ENCODE peak calls at places on chromosome 9, in ten cellular contexts. S is uterus, C is HCT116, V is gastrocnemius medialis, I is HepG2, O is A549, A is spleen, J is suprapubic skin, L is erythroblast, K is esophagus squamous epithelium. B is an unnamed sample.

GRCh38 chr9:109132473-109133095 is 12.8 kb upstream of the TMEM245 start:
- DNase-seq in S (no peak), C (no peak), V (no peak), I (peak), O (no peak), A (no peak), J (no peak), L (peak), K (no peak), B (no peak)

GRCh38 chr9:87859137-87859536 is 23.5 kb upstream of the SPATA31E1 start:
- DNase-seq in S (no peak), C (no peak), V (no peak), I (no peak), O (no peak), A (no peak), J (no peak), L (no peak), K (no peak), B (no peak)

GRCh38 chr9:123287639-123288038 is 19.3 kb upstream of the STRBP start:
- DNase-seq in S (no peak), C (no peak), V (no peak), I (no peak), O (no peak), A (no peak), J (no peak), L (no peak), K (no peak), B (no peak)

GRCh38 chr9:135744333-135745070 is 42.5 kb downstream of the KCNT1 start:
- DNase-seq in S (no peak), C (no peak), V (no peak), I (no peak), O (no peak), A (no peak), J (no peak), L (no peak), K (no peak), B (no peak)

GRCh38 chr9:93071464-93071863 is 13.0 kb downstream of the SUSD3 start:
- DNase-seq in S (peak), C (peak), V (no peak), I (peak), O (peak), A (no peak), J (no peak), L (peak), K (no peak), B (peak)

GRCh38 chr9:34562136-34562745 is 27.3 kb downstream of the CNTFR start:
- DNase-seq in S (no peak), C (no peak), V (no peak), I (no peak), O (no peak), A (no peak), J (no peak), L (peak), K (no peak), B (no peak)

GRCh38 chr9:89496645-89497044 is 1.3 kb downstream of the SEMA4D start:
- DNase-seq in S (no peak), C (no peak), V (no peak), I (no peak), O (no peak), A (peak), J (no peak), L (no peak), K (no peak), B (peak)

GRCh38 chr9:5896863-5897262 is 6.2 kb downstream of the MLANA start:
- DNase-seq in S (no peak), C (no peak), V (no peak), I (no peak), O (no peak), A (no peak), J (no peak), L (no peak), K (no peak), B (no peak)

GRCh38 chr9:93127395-93127911 is 6.6 kb downstream of the NINJ1 start:
- DNase-seq in S (peak), C (no peak), V (no peak), I (no peak), O (no peak), A (peak), J (peak), L (no peak), K (no peak), B (peak)

GRCh38 chr9:97564291-97565175 is 63.1 kb downstream of the TMOD1 start:
- DNase-seq in S (peak), C (no peak), V (peak), I (no peak), O (peak), A (peak), J (no peak), L (peak), K (no peak), B (peak)

GRCh38 chr9:131839281-131840084 is 99.6 kb upstream of the RAPGEF1 start:
- DNase-seq in S (no peak), C (peak), V (no peak), I (no peak), O (no peak), A (no peak), J (no peak), L (no peak), K (no peak), B (no peak)

GRCh38 chr9:3040761-3041160 is 196.9 kb upstream of the PUM3 start:
- DNase-seq in S (no peak), C (no peak), V (no peak), I (no peak), O (no peak), A (no peak), J (no peak), L (no peak), K (no peak), B (no peak)

GRCh38 chr9:129995409-129996160 is 47.4 kb downstream of the FNBP1 start:
- DNase-seq in S (no peak), C (no peak), V (no peak), I (no peak), O (no peak), A (no peak), J (no peak), L (no peak), K (no peak), B (peak)

GRCh38 chr9:129994947-129995346 is 48.0 kb downstream of the FNBP1 start:
- DNase-seq in S (no peak), C (no peak), V (no peak), I (no peak), O (no peak), A (no peak), J (no peak), L (no peak), K (no peak), B (no peak)

GRCh38 chr9:129999123-129999510 is 43.9 kb downstream of the FNBP1 start:
- DNase-seq in S (no peak), C (no peak), V (no peak), I (no peak), O (no peak), A (no peak), J (no peak), L (no peak), K (no peak), B (no peak)

GRCh38 chr9:129998491-129999122 is 44.4 kb downstream of the FNBP1 start:
- DNase-seq in S (no peak), C (no peak), V (no peak), I (no peak), O (no peak), A (no peak), J (no peak), L (no peak), K (no peak), B (no peak)

GRCh38 chr9:129996161-129996849 is 46.7 kb downstream of the FNBP1 start:
- DNase-seq in S (no peak), C (no peak), V (no peak), I (no peak), O (no peak), A (no peak), J (no peak), L (no peak), K (no peak), B (no peak)
- TF ChIP-seq POLR2A in S (no peak), C (no peak), V (no peak), I (no peak), O (no peak), A (no peak), J (no peak), L (no peak), K (no peak), B (no peak)

GRCh38 chr9:33166263-33167083 is 663 bp downstream of the B4GALT1 start:
- DNase-seq in S (peak), C (no peak), V (no peak), I (no peak), O (peak), A (no peak), J (peak), L (peak), K (no peak), B (peak)

GRCh38 chr9:33168941-33169544 is 1.9 kb upstream of the B4GALT1 start:
- DNase-seq in S (no peak), C (no peak), V (no peak), I (no peak), O (no peak), A (no peak), J (no peak), L (no peak), K (no peak), B (no peak)

GRCh38 chr9:33167949-33168535 is 906 bp upstream of the B4GALT1 start:
- DNase-seq in S (peak), C (no peak), V (no peak), I (no peak), O (no peak), A (no peak), J (no peak), L (peak), K (no peak), B (peak)

GRCh38 chr9:33165263-33166151 is 1.6 kb downstream of the B4GALT1 start:
- DNase-seq in S (peak), C (no peak), V (peak), I (peak), O (peak), A (peak), J (no peak), L (peak), K (no peak), B (peak)

DNA sequence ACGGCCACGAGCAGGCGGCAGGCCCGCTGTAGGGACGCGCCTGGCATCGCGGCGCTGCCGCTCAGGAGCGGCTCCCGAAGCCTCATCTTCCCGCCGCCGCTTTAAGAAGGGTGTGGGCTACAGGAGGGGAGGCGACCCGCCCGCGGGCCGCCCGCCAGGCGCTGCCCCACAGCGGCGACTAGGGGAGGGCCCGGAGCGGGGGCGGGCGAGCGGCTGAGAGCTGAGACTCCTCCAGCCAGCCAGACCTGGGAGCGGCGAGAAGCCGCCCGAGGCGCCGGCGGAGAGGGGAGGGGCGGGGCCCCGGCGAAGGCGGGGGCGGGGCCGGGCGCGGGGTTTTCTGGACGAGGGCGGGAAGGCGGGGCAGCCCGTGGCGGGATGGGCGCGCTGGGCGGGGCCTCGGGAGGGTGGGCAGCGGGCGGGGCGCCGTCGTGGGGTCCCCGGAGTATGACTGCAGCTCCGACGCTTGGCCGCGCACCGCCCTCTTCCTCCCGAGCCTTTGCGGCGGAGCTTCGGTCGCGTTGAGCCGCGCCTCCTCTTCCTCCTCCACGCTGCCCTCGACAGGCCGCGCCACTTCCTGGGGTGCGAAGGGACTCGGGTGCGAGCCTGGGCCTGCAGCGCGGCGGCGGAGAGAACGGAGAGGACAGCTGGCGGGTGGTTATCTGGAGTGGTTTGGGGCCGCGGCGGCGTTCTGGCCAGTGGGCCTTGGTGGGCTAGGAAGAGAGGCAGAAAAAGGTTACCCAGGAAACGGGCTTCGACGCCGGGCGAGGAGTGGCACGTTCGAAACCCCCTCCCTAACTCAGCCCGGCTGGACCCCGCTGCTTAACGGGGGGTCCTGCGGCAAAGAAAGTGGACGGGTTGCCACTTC is at the start of gene B4GALT1:
- DNase-seq in S (peak), C (peak), V (peak), I (peak), O (peak), A (peak), J (peak), L (peak), K (peak), B (peak)
- TF ChIP-seq POLR2A in S (peak), C (peak), V (peak), I (peak), O (peak), A (peak), J (no peak), L (peak), K (no peak), B (peak)

GRCh38 chr9:127698985-127699670 is 7.7 kb upstream of the CFAP157 start:
- DNase-seq in S (peak), C (peak), V (peak), I (no peak), O (peak), A (peak), J (peak), L (peak), K (peak), B (peak)
- TF ChIP-seq POLR2A in S (peak), C (peak), V (peak), I (no peak), O (peak), A (no peak), J (peak), L (peak), K (no peak), B (peak)

DNA sequence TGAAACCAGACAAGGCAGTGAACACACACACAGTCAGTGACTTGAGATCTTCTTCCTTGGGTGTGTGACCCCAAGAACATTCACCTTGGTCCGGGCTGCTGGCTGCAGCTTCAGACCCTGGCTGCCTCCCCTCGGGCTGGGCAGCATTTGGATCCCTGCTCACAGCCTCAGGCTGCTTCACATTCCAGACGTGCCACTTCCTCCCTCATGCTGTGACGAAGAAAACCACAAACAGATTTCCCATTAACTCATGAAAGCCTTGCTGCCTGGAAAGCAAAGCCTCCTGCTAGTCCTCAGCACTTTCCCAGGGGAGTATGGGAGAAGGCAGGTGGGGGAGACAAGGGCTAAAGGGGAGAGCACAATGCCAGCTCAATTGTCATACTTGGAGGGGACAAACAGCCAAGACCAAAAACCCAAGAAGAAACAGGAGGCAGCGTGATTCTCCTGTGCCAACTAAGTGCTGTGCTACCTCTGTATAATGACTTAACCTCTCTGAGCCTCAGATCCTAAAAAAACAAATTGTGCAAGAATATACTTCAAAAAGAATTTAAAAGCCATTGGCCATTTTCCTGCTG is 594.6 kb upstream of the BRINP1 start:
- DNase-seq in S (no peak), C (peak), V (no peak), I (peak), O (peak), A (no peak), J (no peak), L (no peak), K (no peak), B (no peak)
- TF ChIP-seq POLR2A in S (no peak), C (no peak), V (no peak), I (no peak), O (no peak), A (no peak), J (no peak), L (no peak), K (no peak), B (no peak)

DNA sequence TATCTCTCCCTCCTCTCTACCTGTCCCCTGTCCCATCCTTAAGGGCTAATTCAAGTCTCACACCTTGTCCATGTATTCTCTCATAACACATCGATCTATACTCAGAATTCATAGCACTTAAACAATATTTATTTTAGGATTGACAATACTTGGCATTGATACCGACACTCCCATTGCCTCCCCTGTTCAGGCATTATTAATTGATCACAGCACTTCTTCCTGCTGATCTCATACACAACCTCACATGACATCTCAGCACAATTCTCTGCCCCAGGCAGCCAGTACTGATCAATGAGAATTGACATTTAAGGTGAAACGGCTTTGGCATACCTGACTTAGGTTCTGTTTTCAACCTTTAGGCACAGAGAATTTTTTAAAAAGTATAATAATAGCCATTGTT is 582.4 kb upstream of the BRINP1 start:
- DNase-seq in S (no peak), C (no peak), V (no peak), I (no peak), O (no peak), A (no peak), J (no peak), L (no peak), K (no peak), B (no peak)
- TF ChIP-seq POLR2A in S (no peak), C (no peak), V (no peak), I (no peak), O (no peak), A (no peak), J (no peak), L (no peak), K (no peak), B (no peak)

GRCh38 chr9:19162956-19163355 is 35.7 kb upstream of the PLIN2 start:
- DNase-seq in S (peak), C (no peak), V (peak), I (no peak), O (no peak), A (peak), J (peak), L (peak), K (no peak), B (no peak)

GRCh38 chr9:19160085-19160484 is 32.8 kb upstream of the PLIN2 start:
- DNase-seq in S (no peak), C (no peak), V (no peak), I (no peak), O (no peak), A (no peak), J (no peak), L (peak), K (no peak), B (no peak)

GRCh38 chr9:19162026-19162366 is 34.7 kb upstream of the PLIN2 start:
- DNase-seq in S (no peak), C (no peak), V (no peak), I (no peak), O (no peak), A (peak), J (no peak), L (no peak), K (no peak), B (no peak)

GRCh38 chr9:19156805-19157204 is 29.5 kb upstream of the PLIN2 start:
- DNase-seq in S (no peak), C (no peak), V (no peak), I (no peak), O (no peak), A (peak), J (peak), L (no peak), K (no peak), B (peak)

GRCh38 chr9:19161257-19162025 is 34.1 kb upstream of the PLIN2 start:
- DNase-seq in S (peak), C (peak), V (peak), I (peak), O (peak), A (peak), J (peak), L (peak), K (no peak), B (peak)
- TF ChIP-seq POLR2A in S (no peak), C (no peak), V (no peak), I (peak), O (no peak), A (no peak), J (no peak), L (peak), K (no peak), B (peak)

DNA sequence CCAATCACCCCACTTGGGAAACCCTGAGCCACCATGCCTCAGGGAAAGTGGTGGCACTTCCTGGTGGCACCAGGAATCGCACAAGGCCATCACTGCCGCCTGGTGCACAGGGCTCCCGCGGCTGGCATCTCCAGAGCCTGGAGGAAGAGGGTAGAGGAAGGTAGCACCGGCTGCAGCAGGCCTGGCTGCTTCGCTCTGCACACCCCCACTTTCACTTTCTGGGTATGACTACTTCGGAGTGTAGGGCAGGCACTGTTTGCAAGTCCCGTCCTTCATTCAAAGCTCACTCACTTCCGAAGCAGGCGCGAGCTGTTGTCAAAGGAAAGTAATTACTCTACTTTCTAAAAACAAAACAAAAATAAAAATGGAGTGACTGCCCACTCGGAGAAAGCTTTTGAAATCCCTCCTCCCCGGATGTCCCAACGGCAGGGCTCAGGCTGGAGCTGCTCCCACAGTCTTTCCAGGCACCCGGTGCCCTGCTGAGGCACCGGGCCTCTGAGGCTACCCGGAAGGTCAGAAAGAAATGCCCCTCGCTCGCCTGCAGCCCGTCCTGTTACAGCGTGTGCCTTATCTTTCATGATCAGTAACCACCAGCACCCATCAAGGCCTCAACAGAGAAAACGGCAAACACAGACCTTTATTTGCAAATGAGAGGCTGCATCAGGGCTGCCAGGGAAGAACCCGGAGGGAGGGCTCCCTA is 2.0 kb downstream of the BRD3 start:
- DNase-seq in S (no peak), C (no peak), V (no peak), I (peak), O (peak), A (peak), J (peak), L (peak), K (no peak), B (peak)
- TF ChIP-seq POLR2A in S (no peak), C (no peak), V (no peak), I (no peak), O (no peak), A (no peak), J (no peak), L (peak), K (no peak), B (peak)

B was measured in adrenal gland.